ENCODE peak calls at places on chromosomes 6 and 20, in four cellular contexts. One of them, this sample, is unnamed.

GRCh38 chr6:160258346-160259142 is at the start of gene SLC22A2:
- DNase-seq in caudate nucleus: no peak
- DNase-seq in mesendoderm: no peak
- DNase-seq in activated CD4-positive, alpha-beta T cell treated with anti-CD3 and anti-CD28 coated beads for 1 hour: no peak
- DNase-seq in this sample: no peak

GRCh38 chr20:23105193-23105592 is 19.1 kb upstream of the CD93 start:
- DNase-seq in caudate nucleus: no peak
- DNase-seq in mesendoderm: no peak
- DNase-seq in activated CD4-positive, alpha-beta T cell treated with anti-CD3 and anti-CD28 coated beads for 1 hour: no peak
- DNase-seq in this sample: no peak

GRCh38 chr20:59032713-59033059 is 551 bp upstream of the ATP5F1E start:
- DNase-seq in caudate nucleus: no peak
- DNase-seq in mesendoderm: peak
- DNase-seq in activated CD4-positive, alpha-beta T cell treated with anti-CD3 and anti-CD28 coated beads for 1 hour: no peak
- DNase-seq in this sample: no peak

GRCh38 chr20:10404023-10404628 is 29.9 kb downstream of the MKKS start:
- DNase-seq in caudate nucleus: no peak
- DNase-seq in mesendoderm: no peak
- DNase-seq in activated CD4-positive, alpha-beta T cell treated with anti-CD3 and anti-CD28 coated beads for 1 hour: no peak
- DNase-seq in this sample: no peak

GRCh38 chr20:23143098-23143497 is 57.0 kb upstream of the CD93 start:
- DNase-seq in caudate nucleus: no peak
- DNase-seq in mesendoderm: peak
- DNase-seq in activated CD4-positive, alpha-beta T cell treated with anti-CD3 and anti-CD28 coated beads for 1 hour: no peak
- DNase-seq in this sample: no peak

GRCh38 chr6:110688661-110689268 is 126.5 kb downstream of the CDK19 start:
- DNase-seq in caudate nucleus: no peak
- DNase-seq in mesendoderm: peak
- DNase-seq in activated CD4-positive, alpha-beta T cell treated with anti-CD3 and anti-CD28 coated beads for 1 hour: no peak
- DNase-seq in this sample: peak

GRCh38 chr20:41145317-41145716 is 8.0 kb downstream of the PLCG1 start:
- DNase-seq in caudate nucleus: no peak
- DNase-seq in mesendoderm: no peak
- DNase-seq in activated CD4-positive, alpha-beta T cell treated with anti-CD3 and anti-CD28 coated beads for 1 hour: no peak
- DNase-seq in this sample: no peak

GRCh38 chr6:129251669-129252376 is 368.9 kb downstream of the LAMA2 start:
- DNase-seq in caudate nucleus: no peak
- DNase-seq in mesendoderm: peak
- DNase-seq in activated CD4-positive, alpha-beta T cell treated with anti-CD3 and anti-CD28 coated beads for 1 hour: no peak
- DNase-seq in this sample: peak

GRCh38 chr20:1830240-1830639 is 65.0 kb upstream of the SIRPA start:
- DNase-seq in caudate nucleus: no peak
- DNase-seq in mesendoderm: peak
- DNase-seq in activated CD4-positive, alpha-beta T cell treated with anti-CD3 and anti-CD28 coated beads for 1 hour: no peak
- DNase-seq in this sample: peak

GRCh38 chr6:134774244-134774643 is 175.7 kb downstream of the ALDH8A1 start:
- DNase-seq in caudate nucleus: no peak
- DNase-seq in mesendoderm: no peak
- DNase-seq in activated CD4-positive, alpha-beta T cell treated with anti-CD3 and anti-CD28 coated beads for 1 hour: no peak
- DNase-seq in this sample: no peak

GRCh38 chr6:139161169-139161568 is 26.3 kb downstream of the HECA start:
- DNase-seq in caudate nucleus: no peak
- DNase-seq in mesendoderm: no peak
- DNase-seq in activated CD4-positive, alpha-beta T cell treated with anti-CD3 and anti-CD28 coated beads for 1 hour: peak
- DNase-seq in this sample: no peak

GRCh38 chr6:35485402-35485877 is 11.4 kb downstream of the TEAD3 start:
- DNase-seq in caudate nucleus: no peak
- DNase-seq in mesendoderm: peak
- DNase-seq in activated CD4-positive, alpha-beta T cell treated with anti-CD3 and anti-CD28 coated beads for 1 hour: no peak
- DNase-seq in this sample: peak

GRCh38 chr20:60009826-60010616 is 51.8 kb downstream of the CDH26 start:
- DNase-seq in caudate nucleus: no peak
- DNase-seq in mesendoderm: peak
- DNase-seq in activated CD4-positive, alpha-beta T cell treated with anti-CD3 and anti-CD28 coated beads for 1 hour: no peak
- DNase-seq in this sample: peak

GRCh38 chr6:8939615-8940014 is 504.3 kb upstream of the SLC35B3 start:
- DNase-seq in caudate nucleus: no peak
- DNase-seq in mesendoderm: peak
- DNase-seq in activated CD4-positive, alpha-beta T cell treated with anti-CD3 and anti-CD28 coated beads for 1 hour: no peak
- DNase-seq in this sample: no peak

GRCh38 chr20:50957798-50958732 is at the start of gene DPM1:
- DNase-seq in caudate nucleus: peak
- DNase-seq in mesendoderm: peak
- DNase-seq in activated CD4-positive, alpha-beta T cell treated with anti-CD3 and anti-CD28 coated beads for 1 hour: peak
- DNase-seq in this sample: peak

GRCh38 chr20:25258463-25258805 is 10.5 kb downstream of the PYGB start:
- DNase-seq in caudate nucleus: no peak
- DNase-seq in mesendoderm: no peak
- DNase-seq in activated CD4-positive, alpha-beta T cell treated with anti-CD3 and anti-CD28 coated beads for 1 hour: no peak
- DNase-seq in this sample: no peak

GRCh38 chr6:11140061-11140460 is 28.5 kb upstream of the ERVFRD-1 start:
- DNase-seq in caudate nucleus: no peak
- DNase-seq in mesendoderm: peak
- DNase-seq in activated CD4-positive, alpha-beta T cell treated with anti-CD3 and anti-CD28 coated beads for 1 hour: no peak
- DNase-seq in this sample: no peak

GRCh38 chr6:130853555-130854183 is 26.5 kb downstream of the SMLR1 start:
- DNase-seq in caudate nucleus: no peak
- DNase-seq in mesendoderm: peak
- DNase-seq in activated CD4-positive, alpha-beta T cell treated with anti-CD3 and anti-CD28 coated beads for 1 hour: no peak
- DNase-seq in this sample: no peak

GRCh38 chr6:46985943-46986342 is 56.2 kb downstream of the ADGRF1 start:
- DNase-seq in caudate nucleus: no peak
- DNase-seq in mesendoderm: peak
- DNase-seq in activated CD4-positive, alpha-beta T cell treated with anti-CD3 and anti-CD28 coated beads for 1 hour: no peak
- DNase-seq in this sample: no peak

GRCh38 chr6:157774153-157775135 is 48.6 kb upstream of the SNX9 start:
- DNase-seq in caudate nucleus: no peak
- DNase-seq in mesendoderm: no peak
- DNase-seq in activated CD4-positive, alpha-beta T cell treated with anti-CD3 and anti-CD28 coated beads for 1 hour: no peak
- DNase-seq in this sample: peak

GRCh38 chr20:31881945-31882344 is 11.5 kb downstream of the TTLL9 start:
- DNase-seq in caudate nucleus: no peak
- DNase-seq in mesendoderm: no peak
- DNase-seq in activated CD4-positive, alpha-beta T cell treated with anti-CD3 and anti-CD28 coated beads for 1 hour: no peak
- DNase-seq in this sample: no peak

This sample was measured in endodermal cell.